ENCODE peak calls at places on chromosomes 2 and 18, in six cellular contexts. One of them, this sample, is unnamed. For H3K36me3, the result is how much of the 10 kb centered on the place peaks cover.

GRCh38 chr2:91477731-91478672 is 2786.5 kb downstream of the RPIA start:
- DNase-seq in A673: peak
- DNase-seq in left lung: peak
- DNase-seq in BJ: no peak
- DNase-seq in cardiac muscle cell: peak
- DNase-seq in GM06990: peak
- DNase-seq in this sample: peak

GRCh38 chr2:218017211-218018053 is 14.6 kb upstream of the TNS1 start:
- DNase-seq in A673: no peak
- DNase-seq in left lung: no peak
- DNase-seq in BJ: no peak
- DNase-seq in cardiac muscle cell: no peak
- DNase-seq in GM06990: no peak
- DNase-seq in this sample: peak

GRCh38 chr2:219090436-219090835 is 29.7 kb upstream of the IHH start:
- DNase-seq in A673: no peak
- DNase-seq in left lung: no peak
- DNase-seq in BJ: no peak
- DNase-seq in cardiac muscle cell: no peak
- DNase-seq in GM06990: no peak
- DNase-seq in this sample: no peak

GRCh38 chr2:109372614-109373013 is 241.2 kb downstream of the SEPTIN10 start:
- DNase-seq in A673: no peak
- DNase-seq in left lung: no peak
- DNase-seq in BJ: no peak
- DNase-seq in cardiac muscle cell: no peak
- DNase-seq in GM06990: no peak
- DNase-seq in this sample: no peak

GRCh38 chr2:208643145-208643544 is 236.6 kb downstream of the PTH2R start:
- DNase-seq in A673: no peak
- DNase-seq in left lung: no peak
- DNase-seq in BJ: no peak
- DNase-seq in cardiac muscle cell: no peak
- DNase-seq in GM06990: no peak
- DNase-seq in this sample: no peak

GRCh38 chr2:54839526-54840255 is 116.2 kb downstream of the EML6 start:
- DNase-seq in A673: peak
- DNase-seq in left lung: no peak
- DNase-seq in BJ: no peak
- DNase-seq in cardiac muscle cell: no peak
- DNase-seq in GM06990: no peak
- DNase-seq in this sample: no peak

GRCh38 chr2:72350852-72351251 is 203.2 kb upstream of the CYP26B1 start:
- DNase-seq in A673: no peak
- DNase-seq in left lung: no peak
- DNase-seq in BJ: no peak
- DNase-seq in cardiac muscle cell: no peak
- DNase-seq in GM06990: no peak
- DNase-seq in this sample: no peak

GRCh38 chr18:46346213-46346612 is 242.0 kb downstream of the HAUS1 start:
- DNase-seq in A673: no peak
- DNase-seq in left lung: no peak
- DNase-seq in BJ: no peak
- DNase-seq in cardiac muscle cell: no peak
- DNase-seq in GM06990: no peak
- DNase-seq in this sample: no peak

GRCh38 chr2:171745806-171746205 is 58.5 kb downstream of the DYNC1I2 start:
- DNase-seq in A673: no peak
- DNase-seq in left lung: no peak
- DNase-seq in BJ: no peak
- DNase-seq in cardiac muscle cell: no peak
- DNase-seq in GM06990: no peak
- DNase-seq in this sample: no peak

GRCh38 chr2:106771811-106772210 is 114.2 kb downstream of the ST6GAL2 start:
- DNase-seq in A673: no peak
- DNase-seq in left lung: no peak
- DNase-seq in BJ: no peak
- DNase-seq in cardiac muscle cell: no peak
- DNase-seq in GM06990: no peak
- DNase-seq in this sample: no peak

GRCh38 chr2:37588316-37588777 is 83.1 kb downstream of the CDC42EP3 start:
- DNase-seq in A673: no peak
- DNase-seq in left lung: no peak
- DNase-seq in BJ: no peak
- DNase-seq in cardiac muscle cell: no peak
- DNase-seq in GM06990: no peak
- DNase-seq in this sample: no peak

GRCh38 chr2:105775809-105776559 is 31.3 kb downstream of the NCK2 start:
- DNase-seq in A673: no peak
- DNase-seq in left lung: no peak
- DNase-seq in BJ: no peak
- DNase-seq in cardiac muscle cell: no peak
- DNase-seq in GM06990: no peak
- DNase-seq in this sample: no peak

GRCh38 chr18:51801515-51801914 is 538.5 kb upstream of the DCC start:
- DNase-seq in A673: no peak
- DNase-seq in left lung: no peak
- DNase-seq in BJ: no peak
- DNase-seq in cardiac muscle cell: no peak
- DNase-seq in GM06990: no peak
- DNase-seq in this sample: no peak

GRCh38 chr2:10935366-10935918 is 23.7 kb downstream of the KCNF1 start:
- DNase-seq in A673: no peak
- DNase-seq in left lung: no peak
- DNase-seq in BJ: no peak
- DNase-seq in cardiac muscle cell: no peak
- DNase-seq in GM06990: no peak
- DNase-seq in this sample: no peak

GRCh38 chr2:131413148-131413747 is 49.3 kb upstream of the RAB6D start:
- DNase-seq in A673: peak
- DNase-seq in left lung: no peak
- DNase-seq in BJ: no peak
- DNase-seq in cardiac muscle cell: peak
- DNase-seq in GM06990: no peak
- DNase-seq in this sample: no peak

GRCh38 chr2:192070099-192070498 is 124.6 kb downstream of the TMEFF2 start:
- DNase-seq in A673: no peak
- DNase-seq in left lung: no peak
- DNase-seq in BJ: no peak
- DNase-seq in cardiac muscle cell: peak
- DNase-seq in GM06990: no peak
- DNase-seq in this sample: no peak

GRCh38 chr18:61953161-61953560 is 60.4 kb upstream of the RNF152 start:
- DNase-seq in A673: no peak
- DNase-seq in left lung: no peak
- DNase-seq in BJ: peak
- DNase-seq in cardiac muscle cell: no peak
- DNase-seq in GM06990: no peak
- DNase-seq in this sample: no peak

GRCh38 chr2:238157506-238158017 is 1.2 kb upstream of the ERFE start:
- DNase-seq in A673: no peak
- DNase-seq in left lung: no peak
- DNase-seq in BJ: no peak
- DNase-seq in cardiac muscle cell: no peak
- DNase-seq in GM06990: no peak
- DNase-seq in this sample: no peak

GRCh38 chr2:118051956-118052355 is 36.3 kb upstream of the INSIG2 start:
- DNase-seq in A673: no peak
- DNase-seq in left lung: no peak
- DNase-seq in BJ: no peak
- DNase-seq in cardiac muscle cell: no peak
- DNase-seq in GM06990: no peak
- DNase-seq in this sample: no peak

DNA sequence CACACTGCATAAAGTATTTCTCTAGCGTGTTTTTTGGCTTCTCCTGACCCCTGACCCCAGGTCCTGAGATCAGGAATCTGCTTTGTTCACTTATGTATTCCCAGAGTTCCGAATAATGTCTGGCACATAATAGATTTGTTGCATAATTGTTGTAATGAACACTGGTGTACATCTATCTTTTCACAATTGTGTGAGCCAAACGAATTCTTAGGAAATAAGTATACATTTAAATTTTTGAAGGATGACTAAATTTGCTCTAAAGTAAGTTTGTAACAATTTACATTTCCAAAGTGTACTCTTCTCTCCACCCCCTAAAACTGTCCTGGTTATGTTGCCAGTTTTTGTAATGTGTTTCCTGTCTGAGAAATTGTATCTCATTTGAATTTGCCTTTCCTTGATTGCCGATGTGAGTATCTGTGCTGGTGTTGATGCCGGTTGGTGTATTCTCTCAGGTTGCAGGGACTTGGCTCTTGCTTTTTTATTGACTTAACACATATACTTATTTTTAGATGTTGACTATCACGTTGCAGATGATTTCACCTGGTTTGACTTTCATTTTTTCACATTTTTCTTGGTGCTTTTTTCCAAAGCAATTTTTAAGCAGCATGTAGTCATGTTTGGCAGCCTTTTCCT is 16.1 kb upstream of the FARP2 start:
- DNase-seq in A673: no peak
- DNase-seq in left lung: no peak
- DNase-seq in BJ: no peak
- DNase-seq in cardiac muscle cell: peak
- DNase-seq in GM06990: no peak
- DNase-seq in this sample: no peak
- H3K36me3 ChIP-seq in A673: half or more
- H3K36me3 ChIP-seq in left lung: half or more
- H3K36me3 ChIP-seq in BJ: under half
- H3K36me3 ChIP-seq in cardiac muscle cell: half or more
- H3K36me3 ChIP-seq in GM06990: under half
- H3K36me3 ChIP-seq in this sample: half or more

DNA sequence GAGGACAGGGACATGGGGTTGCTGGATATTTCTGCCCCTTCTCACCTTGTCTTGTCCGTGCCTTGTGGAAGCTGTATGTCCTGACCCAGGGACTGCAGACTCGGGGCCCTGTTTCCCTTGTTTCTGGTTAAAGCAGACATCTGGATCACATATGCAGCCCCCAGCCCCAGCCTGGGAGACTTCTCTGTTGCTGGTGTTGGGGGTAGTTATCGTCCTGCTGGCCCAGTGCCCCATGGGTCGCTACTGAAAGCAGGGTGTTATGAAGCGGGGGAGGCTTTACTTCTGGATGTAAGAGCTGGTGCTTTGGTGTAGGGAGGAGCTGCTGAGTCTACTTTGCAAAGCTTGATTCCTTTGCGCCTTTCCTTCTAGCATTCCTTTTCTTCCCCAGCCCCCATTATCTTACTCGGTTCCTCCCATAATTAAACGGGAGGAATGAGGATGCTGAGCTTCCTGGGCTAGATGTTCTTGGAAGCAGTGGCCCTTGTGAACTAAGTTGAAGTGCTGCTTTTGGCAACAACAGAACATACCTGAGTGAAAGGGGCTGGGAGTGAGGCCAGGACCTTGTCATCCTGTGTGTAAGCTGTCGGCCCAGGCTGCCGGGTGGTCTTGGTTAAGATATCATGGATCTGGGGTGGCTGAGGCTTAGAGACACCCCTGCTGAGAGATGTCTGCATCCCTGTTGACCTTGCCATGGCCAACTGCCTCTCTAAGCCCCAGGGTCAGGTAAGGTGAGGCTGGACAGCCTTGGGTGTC is 3.4 kb downstream of the TET3 start:
- DNase-seq in A673: no peak
- DNase-seq in left lung: no peak
- DNase-seq in BJ: no peak
- DNase-seq in cardiac muscle cell: peak
- DNase-seq in GM06990: no peak
- DNase-seq in this sample: no peak
- H3K4me3 ChIP-seq in A673: peak
- H3K4me3 ChIP-seq in left lung: peak
- H3K4me3 ChIP-seq in BJ: no peak
- H3K4me3 ChIP-seq in cardiac muscle cell: no peak
- H3K4me3 ChIP-seq in GM06990: peak
- H3K4me3 ChIP-seq in this sample: peak

GRCh38 chr2:114122861-114123391 is 233.0 kb downstream of the ACTR3 start:
- DNase-seq in A673: no peak
- DNase-seq in left lung: no peak
- DNase-seq in BJ: no peak
- DNase-seq in cardiac muscle cell: no peak
- DNase-seq in GM06990: no peak
- DNase-seq in this sample: no peak
- TF ChIP-seq CTCF in A673: no peak
- TF ChIP-seq CTCF in left lung: no peak
- TF ChIP-seq CTCF in BJ: no peak
- TF ChIP-seq CTCF in cardiac muscle cell: no peak
- TF ChIP-seq CTCF in GM06990: no peak
- TF ChIP-seq CTCF in this sample: no peak

DNA sequence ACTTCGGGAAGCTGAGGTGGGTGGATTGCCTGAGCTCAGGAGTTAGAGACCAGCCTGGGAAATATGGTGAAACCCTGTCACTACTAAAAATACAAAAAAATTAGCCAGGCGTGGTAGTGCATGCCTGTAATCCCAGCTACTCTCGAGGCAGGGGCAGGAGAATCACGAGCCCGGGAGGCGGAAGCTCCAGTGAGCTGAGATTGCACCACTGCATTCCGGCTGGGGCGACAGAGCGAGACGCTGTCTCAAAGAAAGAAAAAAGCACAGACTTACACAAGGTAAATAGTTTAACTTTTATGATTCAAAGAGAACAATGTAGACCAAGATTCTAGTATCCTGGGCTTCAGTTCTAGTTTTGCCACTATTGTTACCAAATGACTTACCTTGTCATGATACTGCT is 37.4 kb downstream of the NCKAP1 start:
- DNase-seq in A673: no peak
- DNase-seq in left lung: no peak
- DNase-seq in BJ: no peak
- DNase-seq in cardiac muscle cell: no peak
- DNase-seq in GM06990: no peak
- DNase-seq in this sample: no peak
- H3K36me3 ChIP-seq in A673: under half
- H3K36me3 ChIP-seq in left lung: under half
- H3K36me3 ChIP-seq in BJ: under half
- H3K36me3 ChIP-seq in cardiac muscle cell: under half
- H3K36me3 ChIP-seq in GM06990: under half
- H3K36me3 ChIP-seq in this sample: under half

GRCh38 chr2:135876066-135876711 is at the start of gene MCM6:
- DNase-seq in A673: peak
- DNase-seq in left lung: peak
- DNase-seq in BJ: peak
- DNase-seq in cardiac muscle cell: peak
- DNase-seq in GM06990: peak
- DNase-seq in this sample: peak

GRCh38 chr2:135875491-135876065 is 665 bp downstream of the MCM6 start:
- DNase-seq in A673: peak
- DNase-seq in left lung: peak
- DNase-seq in BJ: no peak
- DNase-seq in cardiac muscle cell: peak
- DNase-seq in GM06990: peak
- DNase-seq in this sample: peak

GRCh38 chr2:135870571-135870970 is 5.7 kb downstream of the MCM6 start:
- DNase-seq in A673: no peak
- DNase-seq in left lung: no peak
- DNase-seq in BJ: no peak
- DNase-seq in cardiac muscle cell: no peak
- DNase-seq in GM06990: no peak
- DNase-seq in this sample: no peak

DNA sequence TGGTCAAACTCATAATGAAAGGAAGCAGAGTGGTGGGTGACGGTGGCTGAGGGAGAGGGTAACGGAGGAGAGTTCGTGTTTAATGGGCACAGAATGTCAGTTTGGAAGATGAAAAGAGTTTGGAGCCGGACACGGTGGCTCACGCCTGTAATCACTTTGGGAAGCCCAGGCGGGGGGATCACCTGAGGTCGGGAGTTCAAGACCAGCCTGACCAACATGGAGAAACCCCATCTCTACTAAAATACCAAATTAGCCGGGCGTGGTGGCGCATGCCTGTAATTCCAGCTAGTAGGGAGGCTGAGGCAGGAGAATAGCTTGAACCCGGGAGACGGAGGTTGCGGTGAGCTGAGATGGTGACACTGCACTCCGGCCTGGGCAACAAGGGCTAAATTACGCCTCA is 1.3 kb downstream of the MCM6 start:
- DNase-seq in A673: no peak
- DNase-seq in left lung: no peak
- DNase-seq in BJ: no peak
- DNase-seq in cardiac muscle cell: no peak
- DNase-seq in GM06990: no peak
- DNase-seq in this sample: no peak
- H3K4me3 ChIP-seq in A673: peak
- H3K4me3 ChIP-seq in left lung: peak
- H3K4me3 ChIP-seq in BJ: peak
- H3K4me3 ChIP-seq in cardiac muscle cell: peak
- H3K4me3 ChIP-seq in GM06990: peak
- H3K4me3 ChIP-seq in this sample: no peak

This sample was measured in pancreas.